ENCODE peak calls at places on chromosomes 11 and 22, in five cellular contexts. Y, R, A, V and O are unnamed samples.

GRCh38 chr11:75200051-75200450 is 40.5 kb upstream of the TPBGL start:
- DNase-seq in Y (no peak), R (no peak), A (no peak), V (no peak), O (no peak)

GRCh38 chr22:36454916-36455570 is 26.4 kb downstream of the TXN2 start:
- DNase-seq in Y (peak; percentile 94), R (peak; percentile 50), A (no peak), V (peak; percentile 85), O (peak; percentile 92)

GRCh38 chr11:62911137-62912130 is 9.7 kb downstream of the CHRM1 start:
- DNase-seq in Y (no peak), R (no peak), A (no peak), V (no peak), O (no peak)

GRCh38 chr11:87972133-87972532 is 203.1 kb downstream of the RAB38 start:
- DNase-seq in Y (no peak), R (no peak), A (no peak), V (no peak), O (no peak)

GRCh38 chr11:91946397-91947090 is 278.1 kb upstream of the FAT3 start:
- DNase-seq in Y (no peak), R (no peak), A (no peak), V (no peak), O (peak; percentile 4)

GRCh38 chr11:69654660-69655478 is 13.9 kb downstream of the CCND1 start:
- DNase-seq in Y (peak; percentile 95), R (no peak), A (peak; percentile 94), V (no peak), O (no peak)

GRCh38 chr11:64809781-64810241 is 540 bp downstream of the MEN1 start:
- DNase-seq in Y (no peak), R (no peak), A (no peak), V (peak; percentile 44), O (no peak)

GRCh38 chr11:115616941-115617340 is 112.7 kb upstream of the CADM1 start:
- DNase-seq in Y (no peak), R (no peak), A (no peak), V (no peak), O (no peak)

GRCh38 chr11:35412285-35412684 is 7.1 kb downstream of the SLC1A2 start:
- DNase-seq in Y (peak; percentile 25), R (no peak), A (no peak), V (no peak), O (peak; percentile 4)

GRCh38 chr11:116224154-116224888 is 548.5 kb downstream of the BUD13 start:
- DNase-seq in Y (peak; percentile 23), R (no peak), A (peak; percentile 32), V (peak; percentile 52), O (peak; percentile 34)

GRCh38 chr11:30346068-30346688 is 23.3 kb downstream of the ARL14EP start:
- DNase-seq in Y (peak; percentile 47), R (no peak), A (peak; percentile 52), V (peak; percentile 37), O (peak; percentile 54)

DNA sequence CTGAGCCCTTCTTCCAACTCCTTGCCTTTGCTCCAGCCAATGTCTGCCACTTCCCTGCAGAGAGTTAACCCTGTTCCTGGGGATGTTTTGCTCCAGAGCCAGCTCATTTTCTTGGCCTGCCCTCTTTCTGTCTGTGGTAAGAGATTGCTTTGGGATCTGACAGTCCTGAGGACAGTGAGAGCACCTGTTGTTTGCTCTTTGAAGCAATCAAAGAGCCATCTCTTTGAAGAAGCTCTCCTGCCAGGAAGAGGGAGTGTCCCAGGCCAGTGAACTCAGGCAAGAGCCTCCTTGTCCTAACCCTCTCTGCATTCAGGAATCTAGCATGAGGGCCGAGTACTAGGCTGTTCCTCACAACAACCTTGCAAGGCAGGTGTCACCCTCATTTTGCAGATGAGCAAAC is 42.2 kb downstream of the TRAF6 start:
- DNase-seq in Y (no peak), R (no peak), A (no peak), V (no peak), O (no peak)
- TF ChIP-seq MYC in Y (no peak), R (no peak), A (no peak), V (no peak), O (no peak)

GRCh38 chr22:44304354-44304753 is 8.4 kb downstream of the SHISAL1 start:
- DNase-seq in Y (no peak), R (no peak), A (no peak), V (no peak), O (no peak)
- TF ChIP-seq MAX in Y (no peak), R (no peak), A (no peak), V (no peak), O (no peak)

GRCh38 chr11:831132-831864 is 1.5 kb upstream of the CD151 start:
- DNase-seq in Y (no peak), R (no peak), A (no peak), V (no peak), O (peak; percentile 39)

GRCh38 chr11:832529-833113 is at the start of gene CD151:
- DNase-seq in Y (peak; percentile 68), R (no peak), A (no peak), V (peak; percentile 84), O (peak; percentile 55)

GRCh38 chr11:833114-833791 is 501 bp downstream of the CD151 start:
- DNase-seq in Y (peak; percentile 55), R (no peak), A (no peak), V (peak; percentile 71), O (peak; percentile 63)

GRCh38 chr11:830295-831131 is 2.2 kb upstream of the CD151 start:
- DNase-seq in Y (no peak), R (no peak), A (peak; percentile 74), V (no peak), O (peak; percentile 82)

DNA sequence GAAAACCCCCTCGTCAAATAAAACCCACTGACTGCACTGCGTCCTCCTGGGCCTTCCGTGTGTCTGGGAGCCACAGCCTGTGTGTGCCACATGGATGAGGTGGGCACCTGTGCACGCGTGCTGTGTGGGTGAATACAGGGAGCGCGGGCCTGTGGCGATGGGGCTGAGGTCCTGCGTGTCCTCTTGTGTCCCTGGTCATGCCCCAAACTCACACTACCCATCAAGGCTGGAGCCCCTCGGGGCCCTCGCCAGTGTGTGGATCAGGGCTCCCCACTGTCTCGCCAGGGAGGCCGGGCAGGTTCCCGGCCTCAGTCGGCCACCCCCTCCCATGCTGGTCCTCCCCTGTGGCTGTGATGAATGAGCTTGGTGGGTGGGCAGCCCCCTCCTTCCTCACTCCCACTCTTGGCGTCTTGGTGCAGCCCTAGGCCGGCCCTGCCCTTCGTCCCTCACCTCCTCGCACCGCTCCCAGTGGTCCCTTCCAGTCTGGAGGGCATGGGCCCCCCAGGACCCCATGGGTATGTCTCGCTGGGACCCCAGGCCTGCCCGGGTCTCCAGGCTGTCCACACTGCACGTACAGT is 712 bp upstream of the CD151 start:
- DNase-seq in Y (no peak), R (no peak), A (no peak), V (no peak), O (no peak)
- H3K27ac ChIP-seq in Y (peak overlapping the region; percentile 100), R (no peak overlapping the region), A (no peak overlapping the region), V (peak overlapping the region; percentile 94), O (no peak overlapping the region)

GRCh38 chr11:117885777-117886176 is 9.3 kb upstream of the FXYD6 start:
- DNase-seq in Y (no peak), R (no peak), A (peak; percentile 10), V (no peak), O (no peak)
- TF ChIP-seq MYC in Y (no peak), R (no peak), A (no peak), V (no peak), O (no peak)

GRCh38 chr11:46458491-46458890 is 66.9 kb upstream of the CHRM4 start:
- DNase-seq in Y (no peak), R (no peak), A (no peak), V (no peak), O (no peak)

GRCh38 chr11:46455816-46456215 is 64.2 kb upstream of the CHRM4 start:
- DNase-seq in Y (no peak), R (no peak), A (no peak), V (no peak), O (no peak)

GRCh38 chr11:46456269-46456668 is 64.7 kb upstream of the CHRM4 start:
- DNase-seq in Y (no peak), R (no peak), A (no peak), V (no peak), O (no peak)

GRCh38 chr11:46457659-46458058 is 66.1 kb upstream of the CHRM4 start:
- DNase-seq in Y (no peak), R (no peak), A (no peak), V (no peak), O (no peak)

DNA sequence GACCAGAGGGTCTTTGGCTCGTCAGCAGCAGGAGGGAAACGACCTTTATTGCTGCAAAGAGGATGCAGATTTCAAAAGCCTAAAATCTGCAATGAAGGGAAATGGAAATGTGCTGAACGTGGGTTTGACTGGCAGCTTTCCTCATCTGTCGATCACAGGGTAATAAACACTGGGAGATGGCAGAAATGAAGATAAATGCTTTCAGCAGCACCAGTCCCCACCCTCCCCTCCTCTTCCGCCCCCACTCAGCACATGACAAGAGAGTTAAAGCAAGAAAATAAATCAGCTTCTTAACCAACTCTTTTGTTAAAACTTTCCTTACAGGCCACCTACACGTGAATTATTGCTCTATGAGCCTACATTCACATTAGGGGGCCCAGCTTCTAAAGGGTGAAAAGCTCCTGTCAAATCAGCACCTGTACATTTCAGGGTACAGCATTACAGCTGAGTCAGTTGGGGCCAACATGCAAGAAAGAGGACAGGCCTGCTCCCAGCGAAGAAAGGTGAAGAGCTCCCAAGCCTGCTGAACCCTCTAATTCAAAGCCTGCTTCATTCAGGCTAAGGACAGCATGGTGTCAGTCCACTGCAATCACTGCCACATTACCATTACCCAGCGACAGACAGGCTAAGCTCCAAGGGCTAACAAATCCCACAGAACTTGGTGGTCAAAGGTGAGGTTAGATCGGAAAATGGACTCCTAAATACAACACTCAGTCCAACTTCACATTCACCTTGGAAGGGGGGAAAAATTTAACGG is 65.3 kb upstream of the CHRM4 start:
- DNase-seq in Y (no peak), R (no peak), A (no peak), V (no peak), O (no peak)
- TF ChIP-seq MAX in Y (no peak), R (no peak), A (no peak), V (no peak), O (no peak)

GRCh38 chr11:100581318-100581717 is 105.8 kb upstream of the ARHGAP42 start:
- DNase-seq in Y (no peak), R (no peak), A (no peak), V (no peak), O (no peak)
- H3K27ac ChIP-seq in Y (no peak overlapping the region), R (no peak overlapping the region), A (no peak overlapping the region), V (no peak overlapping the region), O (no peak overlapping the region)

DNA sequence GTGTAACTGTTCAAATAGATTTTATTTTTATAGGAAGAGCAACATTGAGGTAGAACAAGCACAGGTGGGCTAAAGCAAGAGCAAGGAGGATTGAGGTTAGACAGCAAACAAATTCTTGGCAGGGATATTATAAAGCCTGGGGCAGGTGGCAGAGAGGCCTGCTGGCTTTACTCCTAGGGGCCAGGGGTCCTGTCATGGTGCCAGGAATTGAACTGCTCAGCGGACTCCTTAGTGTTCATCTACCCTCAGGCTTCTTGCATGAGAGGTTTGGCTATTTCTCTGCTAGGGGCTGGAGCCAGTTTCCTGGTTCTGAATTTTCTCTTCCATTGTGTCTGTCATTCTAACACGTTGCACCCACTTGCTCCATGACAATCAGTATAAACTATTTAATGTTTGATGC is 217.2 kb upstream of the NCAM1 start:
- DNase-seq in Y (no peak), R (no peak), A (no peak), V (no peak), O (no peak)
- TF ChIP-seq MYC in Y (no peak), R (no peak), A (no peak), V (no peak), O (no peak)